ENCODE peak calls at places on chromosomes 12 and 14, in nine cellular contexts. T is aorta; P is CD8-positive, alpha-beta memory T cell; Y is uterus; R is astrocyte; M is right lobe of liver; Q is effector memory CD4-positive, alpha-beta T cell; L is CD8-positive, alpha-beta T cell; J is left ventricle myocardium inferior. N is an unnamed sample.

GRCh38 chr14:61690982-61691381 is 4.3 kb upstream of the HIF1A start:
- DNase-seq in P (no peak), Y (no peak), R (no peak), M (no peak), T (no peak), Q (no peak), L (no peak), J (no peak), N (no peak)

GRCh38 chr12:109169262-109169661 is 52.9 kb downstream of the ACACB start:
- DNase-seq in J (no peak), T (no peak), L (no peak), Y (no peak), Q (no peak), P (no peak), R (no peak), M (no peak), N (no peak)

GRCh38 chr12:113227686-113228391 is 6.6 kb downstream of the TPCN1 start:
- DNase-seq in L (no peak), M (no peak), Q (no peak), J (no peak), P (no peak), R (no peak), Y (no peak), T (peak), N (no peak)

GRCh38 chr14:72017290-72017689 is 85.1 kb downstream of the RGS6 start:
- DNase-seq in P (no peak), T (no peak), Q (no peak), M (no peak), R (no peak), J (no peak), Y (no peak), L (no peak), N (no peak)

GRCh38 chr12:46187023-46187422 is 81.8 kb downstream of the SLC38A1 start:
- DNase-seq in P (no peak), M (peak), Q (no peak), J (peak), Y (peak), T (no peak), R (peak), L (no peak), N (no peak)

GRCh38 chr14:89507926-89508460 is 91.0 kb upstream of the FOXN3 start:
- DNase-seq in Y (no peak), T (no peak), R (peak), M (no peak), L (no peak), J (no peak), Q (no peak), P (no peak), N (no peak)

GRCh38 chr14:101368629-101369028 is 192.7 kb upstream of the DIO3 start:
- DNase-seq in J (no peak), P (no peak), Q (no peak), L (no peak), M (no peak), T (no peak), Y (no peak), R (no peak), N (no peak)

GRCh38 chr12:5827591-5827990 is 117.5 kb downstream of the ANO2 start:
- DNase-seq in M (no peak), L (no peak), T (no peak), P (no peak), R (no peak), Q (no peak), J (no peak), Y (no peak), N (no peak)

GRCh38 chr12:60197589-60197988 is 601.8 kb downstream of the SLC16A7 start:
- DNase-seq in R (peak), Q (no peak), T (no peak), L (no peak), M (no peak), P (no peak), Y (no peak), J (no peak), N (no peak)

GRCh38 chr12:65656156-65656885 is 168.0 kb upstream of the HMGA2 start:
- DNase-seq in R (no peak), P (no peak), M (no peak), Y (no peak), Q (no peak), T (no peak), J (no peak), L (no peak), N (no peak)
- H3K27ac ChIP-seq in R (peak), P (no peak), M (no peak), Y (no peak), Q (no peak), T (no peak), J (no peak), L (no peak), N (no peak)

GRCh38 chr12:15534870-15535269 is 212.6 kb downstream of the PTPRO start:
- DNase-seq in Y (no peak), R (no peak), M (no peak), P (no peak), T (no peak), J (no peak), L (no peak), Q (no peak), N (peak)
- H3K27ac ChIP-seq in Y (peak), R (no peak), M (no peak), P (no peak), T (peak), J (no peak), L (no peak), Q (no peak), N (no peak)

DNA sequence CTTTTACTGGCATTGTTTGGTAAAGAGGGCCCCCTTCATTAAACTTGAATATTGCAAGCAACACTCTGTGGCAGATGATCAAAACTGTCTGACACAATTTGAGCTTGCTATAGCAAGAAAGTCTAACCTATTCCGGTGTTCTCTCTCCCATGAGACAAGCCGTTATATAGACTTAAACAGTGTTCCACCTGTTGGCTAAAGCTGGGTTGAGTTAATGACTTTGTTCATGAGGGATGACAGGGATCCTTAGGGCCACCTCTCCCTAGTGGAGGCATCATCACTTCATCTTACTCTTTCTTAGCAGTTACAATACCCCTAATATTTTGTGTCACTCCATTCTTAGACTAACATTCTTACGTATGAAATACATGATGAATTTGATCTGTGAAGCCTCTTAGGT is 3.8 kb downstream of the EIF5 start:
- DNase-seq in M (no peak), L (no peak), T (no peak), R (no peak), Y (no peak), J (no peak), P (no peak), Q (no peak), N (no peak)
- H3K27ac ChIP-seq in M (no peak), L (no peak), T (no peak), R (no peak), Y (no peak), J (no peak), P (no peak), Q (no peak), N (no peak)

GRCh38 chr12:89345830-89346740 is 6.2 kb downstream of the DUSP6 start:
- DNase-seq in J (peak), P (peak), Y (no peak), T (peak), Q (peak), M (peak), L (no peak), R (peak), N (peak)

GRCh38 chr12:89346741-89347324 is 5.5 kb downstream of the DUSP6 start:
- DNase-seq in M (no peak), Y (peak), J (peak), P (no peak), L (no peak), T (no peak), Q (no peak), R (peak), N (no peak)

GRCh38 chr12:89344043-89344861 is 8.0 kb downstream of the DUSP6 start:
- DNase-seq in T (no peak), J (no peak), M (no peak), R (no peak), Q (no peak), L (no peak), Y (no peak), P (no peak), N (no peak)

GRCh38 chr12:89344862-89345202 is 7.5 kb downstream of the DUSP6 start:
- DNase-seq in P (no peak), Y (no peak), R (no peak), J (no peak), M (no peak), T (no peak), Q (no peak), L (no peak), N (no peak)

DNA sequence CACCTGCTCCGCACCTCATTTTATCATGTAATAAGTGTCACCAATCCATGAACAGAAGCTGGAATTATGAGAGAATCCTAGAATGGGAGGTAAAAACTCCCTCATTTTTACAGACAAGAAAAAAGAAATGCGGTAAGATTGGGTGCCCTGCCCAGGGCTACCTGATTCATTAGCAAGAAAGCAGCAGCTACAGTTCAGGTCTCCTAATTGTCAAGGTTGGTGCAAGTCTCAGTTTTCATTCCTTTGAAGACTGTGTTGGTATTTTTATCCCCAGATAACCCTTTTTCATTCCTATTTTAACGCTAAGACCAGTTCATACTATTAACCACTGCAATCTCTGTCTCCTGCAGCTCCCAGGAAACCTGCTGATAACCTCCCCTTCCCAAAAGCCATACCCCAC is 6.9 kb downstream of the DUSP6 start:
- DNase-seq in P (no peak), Y (no peak), L (no peak), T (no peak), Q (no peak), R (no peak), M (no peak), J (no peak), N (no peak)
- H3K27ac ChIP-seq in P (no peak), Y (no peak), L (no peak), T (no peak), Q (no peak), R (no peak), M (peak), J (peak), N (peak)

DNA sequence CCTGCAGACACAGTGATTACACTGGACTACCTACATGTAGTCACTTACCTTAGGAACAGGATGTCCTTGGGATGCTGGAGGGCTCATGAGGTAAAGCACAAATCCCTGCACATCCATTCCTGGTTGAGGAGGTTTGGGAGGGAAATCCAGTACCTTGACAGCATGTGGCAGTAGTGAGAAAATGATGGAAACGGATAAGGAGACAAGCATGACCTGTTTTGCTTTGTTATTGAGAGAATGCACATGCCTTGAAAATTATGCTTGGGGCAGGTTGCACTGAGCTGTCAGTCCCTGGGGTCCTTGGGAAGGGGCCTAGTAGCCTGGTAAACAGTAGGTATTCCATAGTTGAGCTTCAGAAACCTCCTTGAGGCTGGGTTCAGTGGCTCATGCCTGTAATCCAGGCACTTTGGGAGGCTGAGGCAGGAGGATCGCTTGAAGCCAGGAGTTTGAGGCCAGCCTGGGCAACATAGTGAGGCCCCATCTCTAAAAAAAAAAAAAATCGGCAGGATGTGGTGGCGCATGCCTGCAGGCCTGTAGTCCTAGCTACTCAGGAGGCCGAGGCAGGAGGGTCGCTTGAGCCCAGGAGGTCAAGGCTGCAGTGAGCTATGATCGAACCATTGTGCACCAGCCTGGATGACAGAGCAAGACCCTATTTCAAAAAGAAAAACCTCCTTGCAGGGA is 2.0 kb upstream of the SLC25A29 start:
- DNase-seq in J (no peak), M (no peak), Y (no peak), R (no peak), Q (no peak), T (no peak), L (no peak), P (no peak), N (no peak)
- H3K27ac ChIP-seq in J (peak), M (no peak), Y (no peak), R (no peak), Q (no peak), T (no peak), L (no peak), P (no peak), N (peak)

DNA sequence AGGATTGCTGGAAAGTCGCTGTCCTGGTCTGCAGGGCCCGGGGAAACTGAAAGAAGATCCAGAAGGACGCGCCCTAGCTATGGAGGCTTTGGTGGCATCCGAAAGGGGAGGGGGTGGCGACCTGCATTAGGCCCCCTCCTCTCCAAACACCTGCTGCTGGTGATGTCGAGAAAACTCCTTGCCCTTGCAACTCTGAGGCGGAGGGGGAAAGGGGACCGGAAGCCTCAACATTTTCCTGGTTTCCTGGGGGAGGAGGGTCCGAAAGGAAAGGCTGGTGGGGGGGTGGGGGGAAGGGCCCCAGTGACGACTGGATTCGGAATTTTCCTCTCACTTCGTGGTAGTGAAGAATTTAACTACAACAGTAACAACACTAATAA is 421.1 kb downstream of the VRK1 start:
- DNase-seq in Q (no peak), R (no peak), J (no peak), M (no peak), L (no peak), P (no peak), T (no peak), Y (no peak), N (no peak)
- H3K27ac ChIP-seq in Q (no peak), R (no peak), J (no peak), M (no peak), L (no peak), P (peak), T (no peak), Y (no peak), N (no peak)